ENCODE peak calls at places on chromosomes 4 and X, in nine cellular contexts. D is tibial nerve, A is brain microvascular endothelial cell, Q is tibial artery, K is PC-3, Y is K562, S is heart right ventricle, G is cardiac muscle cell, O is left lung. N is an unnamed sample.

GRCh38 chr4:48906283-48907173 is at the start of gene OCIAD2:
- DNase-seq in D (no peak), A (no peak), Q (peak; percentile 37), K (peak; percentile 66), Y (no peak), S (peak; percentile 63), G (peak; percentile 39), O (peak; percentile 89), N (peak; percentile 23)

GRCh38 chr4:83536649-83537352 is 893 bp downstream of the GPAT3 start:
- DNase-seq in D (no peak), A (no peak), Q (no peak), K (no peak), Y (no peak), S (no peak), G (no peak), O (peak; percentile 65), N (peak; percentile 14)

GRCh38 chrX:120562569-120562926 is 1.8 kb upstream of the CUL4B start:
- DNase-seq in D (no peak), A (no peak), Q (no peak), K (no peak), Y (no peak), S (peak; percentile 3), G (no peak), O (no peak), N (no peak)

GRCh38 chr4:8079031-8079885 is 79.4 kb downstream of the ABLIM2 start:
- DNase-seq in D (no peak), A (no peak), Q (peak; percentile 19), K (no peak), Y (peak; percentile 20), S (no peak), G (peak; percentile 82), O (no peak), N (peak; percentile 16)

GRCh38 chrX:78658851-78659744 is at the start of gene RTL3:
- DNase-seq in D (no peak), A (peak; percentile 56), Q (no peak), K (peak; percentile 73), Y (no peak), S (no peak), G (peak; percentile 82), O (no peak), N (peak; percentile 43)

GRCh38 chr4:76457885-76458284 is 22.9 kb downstream of the SHROOM3 start:
- DNase-seq in D (no peak), A (peak; percentile 39), Q (no peak), K (no peak), Y (no peak), S (no peak), G (peak; percentile 34), O (no peak), N (no peak)

GRCh38 chr4:106594291-106594952 is 225.8 kb upstream of the GIMD1 start:
- DNase-seq in D (no peak), A (no peak), Q (no peak), K (peak; percentile 11), Y (no peak), S (no peak), G (no peak), O (no peak), N (no peak)

GRCh38 chr4:52142816-52143215 is 91.7 kb downstream of the SPATA18 start:
- DNase-seq in D (no peak), A (no peak), Q (no peak), K (no peak), Y (no peak), S (no peak), G (no peak), O (no peak), N (no peak)

GRCh38 chr4:26268246-26268645 is 52.6 kb upstream of the RBPJ start:
- DNase-seq in D (no peak), A (no peak), Q (no peak), K (no peak), Y (no peak), S (no peak), G (no peak), O (no peak), N (no peak)

GRCh38 chr4:140567722-140568121 is 1.0 kb downstream of the UCP1 start:
- DNase-seq in D (no peak), A (no peak), Q (no peak), K (no peak), Y (no peak), S (no peak), G (peak; percentile 4), O (no peak), N (no peak)

GRCh38 chr4:169260217-169260866 is 10.4 kb downstream of the SH3RF1 start:
- DNase-seq in D (no peak), A (no peak), Q (no peak), K (no peak), Y (no peak), S (no peak), G (no peak), O (no peak), N (no peak)

GRCh38 chr4:177332119-177332518 is 22.4 kb downstream of the NEIL3 start:
- DNase-seq in D (no peak), A (no peak), Q (no peak), K (no peak), Y (no peak), S (no peak), G (no peak), O (no peak), N (no peak)

GRCh38 chrX:38052096-38052495 is 45.7 kb downstream of the SYTL5 start:
- DNase-seq in D (no peak), A (peak; percentile 74), Q (no peak), K (peak; percentile 84), Y (no peak), S (no peak), G (peak; percentile 74), O (no peak), N (peak; percentile 80)

GRCh38 chrX:110665636-110666035 is 130.0 kb downstream of the CHRDL1 start:
- DNase-seq in D (peak; percentile 11), A (peak; percentile 14), Q (peak; percentile 21), K (peak; percentile 48), Y (peak; percentile 11), S (peak; percentile 10), G (peak; percentile 15), O (no peak), N (peak; percentile 9)

GRCh38 chr4:130026185-130026584 is 930.2 kb downstream of the C4orf33 start:
- DNase-seq in D (no peak), A (no peak), Q (no peak), K (no peak), Y (no peak), S (no peak), G (no peak), O (no peak), N (no peak)

GRCh38 chr4:56689661-56690060 is 8.6 kb upstream of the HOPX start:
- DNase-seq in D (no peak), A (no peak), Q (no peak), K (no peak), Y (no peak), S (no peak), G (no peak), O (no peak), N (no peak)

GRCh38 chr4:18042012-18042411 is 20.5 kb upstream of the LCORL start:
- DNase-seq in D (no peak), A (no peak), Q (no peak), K (no peak), Y (no peak), S (no peak), G (no peak), O (no peak), N (no peak)

GRCh38 chr4:18041114-18041513 is 19.6 kb upstream of the LCORL start:
- DNase-seq in D (no peak), A (no peak), Q (no peak), K (no peak), Y (no peak), S (no peak), G (peak; percentile 7), O (no peak), N (no peak)

GRCh38 chr4:18039113-18039512 is 17.6 kb upstream of the LCORL start:
- DNase-seq in D (no peak), A (no peak), Q (no peak), K (no peak), Y (no peak), S (no peak), G (no peak), O (no peak), N (no peak)

DNA sequence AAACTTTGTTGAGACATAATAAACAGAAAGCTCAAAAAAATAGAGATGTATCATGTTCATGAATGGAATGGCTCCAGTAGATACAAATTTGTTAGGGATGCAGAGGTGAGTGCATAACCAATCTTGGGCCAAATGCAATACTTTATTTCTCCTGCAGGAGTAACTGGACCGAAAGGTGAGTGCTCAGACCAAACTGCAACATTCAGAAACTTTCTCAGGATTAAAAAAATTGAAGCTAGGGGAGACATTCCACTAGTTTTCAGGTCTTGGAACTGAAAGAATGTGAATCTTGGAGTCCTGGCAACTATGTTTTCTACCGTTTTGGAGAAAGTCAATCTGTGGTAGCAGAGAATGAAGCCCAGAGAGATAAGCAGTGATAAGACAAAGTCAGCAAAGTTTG is 21.2 kb upstream of the LCORL start:
- DNase-seq in D (no peak), A (no peak), Q (no peak), K (peak; percentile 25), Y (no peak), S (no peak), G (no peak), O (no peak), N (no peak)
- TF ChIP-seq CTCF in D (peak; percentile 8), A (peak; percentile 34), Q (no peak), K (peak; percentile 34), Y (no peak), S (no peak), G (peak; percentile 11), O (no peak), N (peak; percentile 34)

DNA sequence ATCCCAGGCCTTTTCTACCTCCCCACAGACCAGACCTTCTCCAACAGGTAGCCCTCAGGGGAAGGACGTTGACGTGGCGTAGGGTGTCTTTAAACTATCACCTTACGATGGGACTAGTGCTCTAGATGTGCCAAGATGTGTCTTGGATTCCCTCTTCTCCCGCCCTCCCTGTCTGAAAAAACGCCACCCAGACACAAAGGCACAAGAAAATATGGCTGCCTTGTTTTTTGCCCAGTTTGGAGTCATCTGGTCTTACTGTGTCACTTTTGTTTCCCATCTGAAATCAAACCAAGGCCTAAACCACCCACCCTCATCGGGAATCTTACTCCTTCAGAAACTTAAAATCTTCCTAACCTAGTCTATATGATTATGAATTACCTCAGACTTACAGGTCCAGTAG is 235.4 kb downstream of the OR13H1 start:
- DNase-seq in D (no peak), A (no peak), Q (no peak), K (no peak), Y (no peak), S (no peak), G (no peak), O (no peak), N (no peak)
- H3K4me3 ChIP-seq in D (no peak overlapping the region), A (peak overlapping the region; percentile 59), Q (no peak overlapping the region), K (no peak overlapping the region), Y (no peak overlapping the region), S (no peak overlapping the region), G (no peak overlapping the region), O (no peak overlapping the region), N (peak overlapping the region; percentile 53)

GRCh38 chr4:144754562-144755410 is 108.8 kb downstream of the HHIP start:
- DNase-seq in D (no peak), A (peak; percentile 54), Q (no peak), K (peak; percentile 50), Y (no peak), S (no peak), G (peak; percentile 71), O (no peak), N (peak; percentile 35)
- TF ChIP-seq CTCF in D (no peak), A (peak; percentile 72), Q (no peak), K (peak; percentile 83), Y (peak; percentile 12), S (peak; percentile 55), G (peak; percentile 65), O (no peak), N (peak; percentile 61)

DNA sequence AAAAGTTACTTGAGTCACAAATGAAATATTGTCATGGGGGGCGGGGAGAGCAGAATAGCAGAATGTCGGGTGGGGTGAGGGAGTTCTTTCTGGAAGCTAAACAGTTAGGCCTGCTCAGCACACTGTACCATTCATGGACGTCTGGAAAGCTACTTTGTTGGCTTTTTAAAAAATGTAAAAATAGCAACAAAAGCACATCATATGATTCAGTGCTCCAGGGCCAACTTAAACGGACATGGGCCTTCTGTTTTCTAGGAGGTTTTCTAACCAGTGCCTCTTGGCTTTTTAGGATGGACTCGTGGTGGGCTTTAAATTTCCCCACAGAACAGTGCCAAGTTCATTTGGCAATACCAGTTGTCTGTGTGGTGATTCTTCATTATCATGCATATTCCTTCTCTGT is 57.4 kb upstream of the CLCN4 start:
- DNase-seq in D (no peak), A (no peak), Q (no peak), K (no peak), Y (no peak), S (no peak), G (no peak), O (no peak), N (peak; percentile 34)
- H3K4me3 ChIP-seq in D (peak overlapping the region; percentile 34), A (no peak overlapping the region), Q (peak overlapping the region; percentile 39), K (no peak overlapping the region), Y (no peak overlapping the region), S (no peak overlapping the region), G (no peak overlapping the region), O (no peak overlapping the region), N (no peak overlapping the region)